ENCODE peak calls at places on chromosomes 12 and 14, in five cellular contexts. U is HCT116, I is fibroblast of pulmonary artery, D is astrocyte of the cerebellum, Z is fibroblast of lung. S is an unnamed sample.

GRCh38 chr14:60506462-60506984 is 2.4 kb upstream of the SIX6 start:
- DNase-seq in I (no peak), U (no peak), Z (no peak), D (no peak), S (no peak)

GRCh38 chr12:100208834-100209233 is 8.2 kb downstream of the ACTR6 start:
- DNase-seq in Z (no peak), I (no peak), U (no peak), D (no peak), S (no peak)

GRCh38 chr14:73784065-73784987 is 67.3 kb upstream of the PTGR2 start:
- DNase-seq in U (no peak), I (peak; percentile 80), Z (peak; percentile 71), D (no peak), S (no peak)

GRCh38 chr14:76309572-76310551 is 66.1 kb upstream of the ESRRB start:
- DNase-seq in I (no peak), D (no peak), Z (no peak), U (no peak), S (peak; percentile 80)

GRCh38 chr14:105116451-105117256 is 51.4 kb upstream of the GPR132 start:
- DNase-seq in D (no peak), U (no peak), I (no peak), Z (no peak), S (peak; percentile 5)

GRCh38 chr12:72275551-72275950 is 3.4 kb downstream of the TRHDE start:
- DNase-seq in U (no peak), Z (peak; percentile 58), I (no peak), D (no peak), S (no peak)

GRCh38 chr12:47725893-47726292 is 603 bp upstream of the ENDOU start:
- DNase-seq in D (peak; percentile 64), Z (peak; percentile 79), U (no peak), I (peak; percentile 66), S (no peak)

GRCh38 chr14:57390806-57391562 is 598 bp downstream of the NAA30 start:
- DNase-seq in Z (peak; percentile 37), I (no peak), U (no peak), D (no peak), S (peak; percentile 35)

GRCh38 chr12:66168410-66168809 is 1.4 kb downstream of the TMBIM4 start:
- DNase-seq in D (no peak), I (no peak), Z (no peak), U (no peak), S (no peak)
- H3K4me3 ChIP-seq in D (peak overlapping the region; percentile 63), I (peak overlapping the region; percentile 82), Z (peak overlapping the region; percentile 56), U (peak overlapping the region; percentile 62), S (peak overlapping the region; percentile 80)

GRCh38 chr14:65720171-65720570 is 307.6 kb downstream of the FUT8 start:
- DNase-seq in D (no peak), U (no peak), Z (no peak), I (no peak), S (no peak)

GRCh38 chr14:65723348-65723747 is 310.8 kb downstream of the FUT8 start:
- DNase-seq in D (no peak), I (no peak), Z (no peak), U (no peak), S (no peak)

GRCh38 chr14:65720743-65721142 is 308.2 kb downstream of the FUT8 start:
- DNase-seq in I (no peak), D (no peak), U (no peak), Z (no peak), S (no peak)

DNA sequence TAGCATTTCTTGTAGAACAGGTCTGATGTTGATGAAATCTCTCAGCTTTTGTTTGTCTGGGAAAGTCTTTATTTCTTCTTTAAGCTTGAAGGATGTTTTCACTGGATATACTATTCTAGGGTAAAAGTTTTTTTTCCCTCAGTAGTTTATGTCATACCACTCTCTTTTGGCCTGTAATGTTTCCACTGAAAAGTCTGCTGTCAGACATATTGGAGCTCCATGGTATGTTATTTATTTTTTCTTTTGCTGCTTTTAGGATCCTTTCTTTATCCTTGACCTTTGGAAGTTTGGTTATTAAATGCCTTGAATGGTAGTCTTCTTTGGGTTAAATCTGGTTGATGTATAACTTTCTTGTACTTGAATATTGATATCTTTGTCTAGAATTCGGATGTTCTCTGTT is 306.1 kb downstream of the FUT8 start:
- DNase-seq in I (no peak), U (no peak), D (no peak), Z (no peak), S (no peak)
- H3K4me3 ChIP-seq in I (no peak overlapping the region), U (no peak overlapping the region), D (no peak overlapping the region), Z (no peak overlapping the region), S (no peak overlapping the region)

DNA sequence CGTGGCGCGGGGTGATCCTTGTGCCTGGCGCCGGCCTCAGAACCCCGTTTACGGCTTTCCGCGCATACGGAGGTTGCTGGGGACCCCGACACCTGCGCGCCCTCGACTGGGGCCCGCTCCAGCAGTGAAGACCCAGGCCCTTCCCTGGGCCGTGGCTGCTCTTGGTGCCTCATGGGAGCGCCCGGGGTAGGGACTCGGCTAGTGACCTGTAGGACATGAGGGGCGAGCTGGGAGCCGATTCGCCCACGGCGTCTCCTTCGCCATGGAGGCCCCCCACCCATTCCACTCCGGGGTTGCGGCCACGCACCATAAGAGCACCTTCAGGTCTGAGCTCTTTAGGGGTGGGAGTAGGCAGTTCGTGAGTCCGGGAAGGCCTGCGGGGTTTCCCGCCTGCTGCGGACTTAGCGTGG is 14.2 kb upstream of the PAX9 start:
- DNase-seq in U (no peak), I (no peak), Z (no peak), D (no peak), S (no peak)
- H3K4me3 ChIP-seq in U (no peak overlapping the region), I (no peak overlapping the region), Z (no peak overlapping the region), D (peak overlapping the region; percentile 38), S (peak overlapping the region; percentile 32)

GRCh38 chr14:65231286-65231980 is 129.1 kb upstream of the MAX start:
- DNase-seq in I (no peak), Z (no peak), U (no peak), D (no peak), S (no peak)

GRCh38 chr14:65228956-65229355 is 126.6 kb upstream of the MAX start:
- DNase-seq in I (no peak), U (no peak), D (no peak), Z (no peak), S (no peak)

GRCh38 chr14:65228436-65228835 is 126.1 kb upstream of the MAX start:
- DNase-seq in Z (no peak), U (no peak), D (no peak), I (no peak), S (no peak)

GRCh38 chr14:65229431-65230286 is 127.3 kb upstream of the MAX start:
- DNase-seq in I (peak; percentile 43), Z (peak; percentile 51), D (no peak), U (no peak), S (peak; percentile 72)

GRCh38 chr14:65230287-65230728 is 128.0 kb upstream of the MAX start:
- DNase-seq in I (peak; percentile 88), D (no peak), Z (no peak), U (no peak), S (peak; percentile 80)
- H3K4me3 ChIP-seq in I (peak overlapping the region; percentile 28), D (peak overlapping the region; percentile 11), Z (no peak overlapping the region), U (peak overlapping the region; percentile 13), S (peak overlapping the region; percentile 43)

GRCh38 chr12:116694653-116695463 is 43.0 kb downstream of the SPRING1 start:
- DNase-seq in U (no peak), D (no peak), Z (no peak), I (no peak), S (peak; percentile 57)

GRCh38 chr12:116697305-116698130 is 40.4 kb downstream of the SPRING1 start:
- DNase-seq in D (no peak), Z (peak; percentile 15), U (peak; percentile 40), I (no peak), S (peak; percentile 47)

GRCh38 chr12:116693259-116694227 is 44.3 kb downstream of the SPRING1 start:
- DNase-seq in D (no peak), U (no peak), I (no peak), Z (no peak), S (no peak)

GRCh38 chr12:116698131-116698495 is 39.8 kb downstream of the SPRING1 start:
- DNase-seq in I (no peak), Z (no peak), U (no peak), D (no peak), S (no peak)

GRCh38 chr12:116695464-116695725 is 42.5 kb downstream of the SPRING1 start:
- DNase-seq in Z (no peak), D (no peak), U (no peak), I (no peak), S (no peak)
- H3K4me3 ChIP-seq in Z (no peak overlapping the region), D (no peak overlapping the region), U (no peak overlapping the region), I (no peak overlapping the region), S (no peak overlapping the region)

GRCh38 chr12:102602549-102602948 is 122.2 kb upstream of the IGF1 start:
- DNase-seq in U (no peak), Z (no peak), D (no peak), I (no peak), S (no peak)

GRCh38 chr12:102603021-102603420 is 122.7 kb upstream of the IGF1 start:
- DNase-seq in D (no peak), Z (no peak), I (no peak), U (no peak), S (no peak)

GRCh38 chr12:102596016-102596415 is 115.7 kb upstream of the IGF1 start:
- DNase-seq in U (no peak), I (no peak), Z (no peak), D (no peak), S (no peak)

GRCh38 chr12:102596687-102597086 is 116.3 kb upstream of the IGF1 start:
- DNase-seq in D (no peak), Z (no peak), U (no peak), I (no peak), S (no peak)

DNA sequence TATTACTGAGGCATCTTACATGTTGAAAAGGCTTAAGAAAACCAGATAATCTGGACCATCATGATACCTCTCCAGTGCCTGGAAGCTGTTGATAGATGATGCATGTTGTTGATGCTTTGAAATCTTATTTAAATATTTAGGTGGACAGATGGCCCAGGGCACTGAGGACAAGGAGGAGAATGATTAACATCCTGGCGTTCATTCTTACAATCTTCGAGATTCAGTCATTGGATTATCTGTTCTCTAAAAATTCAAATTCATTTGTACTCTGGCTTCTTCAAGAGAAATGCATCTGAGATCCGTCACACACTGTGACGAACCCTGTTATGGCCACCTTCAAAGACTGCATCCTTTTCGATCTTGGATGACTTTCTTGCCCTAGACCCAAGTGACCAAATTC is 121.3 kb upstream of the IGF1 start:
- DNase-seq in Z (no peak), I (no peak), D (no peak), U (no peak), S (no peak)
- H3K4me3 ChIP-seq in Z (no peak overlapping the region), I (no peak overlapping the region), D (no peak overlapping the region), U (no peak overlapping the region), S (no peak overlapping the region)